ENCODE peak calls at places on chromosomes 6 and 20, in five cellular contexts. V is SW480; N is ovary; H is activated T-cell treated with anti-CD3 and anti-CD28 coated beads, Interleukin-2, amount 50 U/mL, for 1 hour; S is dorsolateral prefrontal cortex. Y is an unnamed sample.

GRCh38 chr20:17339000-17339399 is 112.2 kb downstream of the PCSK2 start:
- DNase-seq in V (no peak), N (no peak), H (no peak), S (no peak), Y (no peak)

GRCh38 chr20:47515843-47516242 is 14.2 kb downstream of the NCOA3 start:
- DNase-seq in V (no peak), N (no peak), H (no peak), S (no peak), Y (no peak)

GRCh38 chr6:84581494-84582259 is 182.7 kb downstream of the TBX18 start:
- DNase-seq in V (peak), N (no peak), H (no peak), S (no peak), Y (no peak)

GRCh38 chr6:15662246-15663056 is at the start of gene DTNBP1:
- DNase-seq in V (peak), N (peak), H (peak), S (peak), Y (peak)

GRCh38 chr20:1473244-1473635 is 6.6 kb upstream of the NSFL1C start:
- DNase-seq in V (no peak), N (no peak), H (no peak), S (no peak), Y (no peak)

GRCh38 chr20:33002087-33002808 is 2.0 kb downstream of the SUN5 start:
- DNase-seq in V (no peak), N (no peak), H (no peak), S (no peak), Y (no peak)

GRCh38 chr6:125810435-125810834 is 19.7 kb downstream of the NCOA7 start:
- DNase-seq in V (no peak), N (no peak), H (no peak), S (no peak), Y (no peak)

GRCh38 chr6:133837801-133838349 is 51.0 kb upstream of the TCF21 start:
- DNase-seq in V (peak), N (no peak), H (peak), S (no peak), Y (peak)

GRCh38 chr20:35314460-35315198 is 22.4 kb upstream of the FAM83C start:
- DNase-seq in V (no peak), N (no peak), H (no peak), S (no peak), Y (no peak)

GRCh38 chr6:37048851-37049734 is 43.6 kb downstream of the FGD2 start:
- DNase-seq in V (no peak), N (peak), H (peak), S (no peak), Y (peak)

GRCh38 chr6:152952045-152952444 is 30.8 kb downstream of the FBXO5 start:
- DNase-seq in V (peak), N (no peak), H (no peak), S (no peak), Y (no peak)

GRCh38 chr6:65989676-65990075 is 282.6 kb upstream of the EYS start:
- DNase-seq in V (no peak), N (no peak), H (no peak), S (no peak), Y (no peak)

GRCh38 chr6:49328051-49328450 is 135.0 kb downstream of the MMUT start:
- DNase-seq in V (no peak), N (no peak), H (no peak), S (no peak), Y (no peak)

GRCh38 chr20:50333856-50334255 is 143.2 kb downstream of the CEBPB start:
- DNase-seq in V (peak), N (peak), H (no peak), S (no peak), Y (no peak)

GRCh38 chr20:18524646-18525045 is 16.9 kb downstream of the SEC23B start:
- DNase-seq in V (no peak), N (no peak), H (no peak), S (no peak), Y (no peak)

GRCh38 chr20:60697252-60697651 is 554.8 kb upstream of the CDH4 start:
- DNase-seq in V (no peak), N (no peak), H (no peak), S (no peak), Y (no peak)